ENCODE peak calls at places on chromosomes 6 and 20, in eight cellular contexts. D, U, K, P, H, O, Z and V are unnamed samples.

GRCh38 chr6:73339340-73339739 is 14.7 kb downstream of the DPPA5 start:
- DNase-seq in D (no peak), U (no peak), K (no peak), P (no peak), H (no peak), O (no peak), Z (no peak), V (no peak)

GRCh38 chr6:38632490-38632889 is 7.2 kb downstream of the BTBD9 start:
- DNase-seq in D (no peak), U (no peak), K (no peak), P (no peak), H (no peak), O (no peak), Z (no peak), V (no peak)

GRCh38 chr6:158571826-158572652 is 12.1 kb downstream of the TMEM181 start:
- DNase-seq in D (no peak), U (no peak), K (no peak), P (no peak), H (no peak), O (no peak), Z (no peak), V (peak)

GRCh38 chr6:146984251-146984924 is 219.8 kb upstream of the STXBP5 start:
- DNase-seq in D (no peak), U (no peak), K (no peak), P (no peak), H (no peak), O (no peak), Z (no peak), V (no peak)

GRCh38 chr20:54984104-54984448 is 508.7 kb downstream of the DOK5 start:
- DNase-seq in D (no peak), U (no peak), K (no peak), P (no peak), H (no peak), O (no peak), Z (no peak), V (no peak)

GRCh38 chr6:12148841-12149240 is 136.7 kb downstream of the HIVEP1 start:
- DNase-seq in D (no peak), U (no peak), K (no peak), P (no peak), H (no peak), O (no peak), Z (no peak), V (no peak)

GRCh38 chr20:10513931-10514575 is 78.9 kb downstream of the SLX4IP start:
- DNase-seq in D (no peak), U (no peak), K (no peak), P (peak), H (no peak), O (no peak), Z (no peak), V (no peak)

GRCh38 chr20:4569882-4570281 is 151.8 kb upstream of the PRND start:
- DNase-seq in D (no peak), U (no peak), K (no peak), P (no peak), H (no peak), O (no peak), Z (no peak), V (no peak)

GRCh38 chr6:2945069-2945452 is 26.3 kb downstream of the SERPINB6 start:
- DNase-seq in D (no peak), U (no peak), K (no peak), P (no peak), H (no peak), O (no peak), Z (no peak), V (no peak)

GRCh38 chr6:42166444-42167141 is 6.6 kb upstream of the GUCA1A start:
- DNase-seq in D (peak), U (peak), K (peak), P (peak), H (peak), O (peak), Z (peak), V (peak)

GRCh38 chr6:167947716-167948115 is 49.8 kb upstream of the KIF25 start:
- DNase-seq in D (no peak), U (no peak), K (no peak), P (no peak), H (no peak), O (no peak), Z (no peak), V (no peak)

GRCh38 chr20:50491168-50491567 is 19.0 kb upstream of the PTPN1 start:
- DNase-seq in D (no peak), U (no peak), K (no peak), P (no peak), H (no peak), O (no peak), Z (no peak), V (no peak)

GRCh38 chr6:136959471-136959891 is 37.4 kb downstream of the SLC35D3 start:
- DNase-seq in D (no peak), U (no peak), K (no peak), P (no peak), H (no peak), O (no peak), Z (no peak), V (no peak)

GRCh38 chr6:47303383-47303782 is 6.3 kb downstream of the TNFRSF21 start:
- DNase-seq in D (no peak), U (no peak), K (no peak), P (no peak), H (no peak), O (peak), Z (no peak), V (no peak)